ENCODE peak calls at places on chromosome 7, in ten cellular contexts. One of them, this sample, is unnamed.

GRCh38 chr7:21077602-21078001 is 290.9 kb upstream of the SP8 start:
- DNase-seq in stimulated activated CD4-positive, alpha-beta T cell treated with anti-CD3 and anti-CD28 coated beads, Interleukin-4, amount 100 ng/mL, for 1 hour: no peak
- DNase-seq in tibial nerve: no peak
- DNase-seq in AG08396: no peak
- DNase-seq in hypothalamus: no peak
- DNase-seq in mucosa of descending colon: no peak
- DNase-seq in GDM1: no peak
- DNase-seq in stimulated activated CD8-positive, alpha-beta memory T cell treated with anti-CD3 and anti-CD28 coated beads, Interleukin-2, amount 100 ng/mL, for 1 hour: no peak
- DNase-seq in HepG2: no peak
- DNase-seq in neuronal stem cell: no peak
- DNase-seq in this sample: no peak

GRCh38 chr7:103857435-103857834 is 132.0 kb downstream of the RELN start:
- DNase-seq in HepG2: no peak
- DNase-seq in AG08396: no peak
- DNase-seq in hypothalamus: no peak
- DNase-seq in mucosa of descending colon: no peak
- DNase-seq in GDM1: no peak
- DNase-seq in stimulated activated CD4-positive, alpha-beta T cell treated with anti-CD3 and anti-CD28 coated beads, Interleukin-4, amount 100 ng/mL, for 1 hour: no peak
- DNase-seq in stimulated activated CD8-positive, alpha-beta memory T cell treated with anti-CD3 and anti-CD28 coated beads, Interleukin-2, amount 100 ng/mL, for 1 hour: no peak
- DNase-seq in neuronal stem cell: no peak
- DNase-seq in tibial nerve: no peak
- DNase-seq in this sample: no peak

GRCh38 chr7:46610746-46611145 is 689.7 kb upstream of the IGFBP3 start:
- DNase-seq in neuronal stem cell: no peak
- DNase-seq in AG08396: no peak
- DNase-seq in GDM1: no peak
- DNase-seq in hypothalamus: no peak
- DNase-seq in HepG2: no peak
- DNase-seq in mucosa of descending colon: no peak
- DNase-seq in stimulated activated CD8-positive, alpha-beta memory T cell treated with anti-CD3 and anti-CD28 coated beads, Interleukin-2, amount 100 ng/mL, for 1 hour: no peak
- DNase-seq in tibial nerve: no peak
- DNase-seq in stimulated activated CD4-positive, alpha-beta T cell treated with anti-CD3 and anti-CD28 coated beads, Interleukin-4, amount 100 ng/mL, for 1 hour: no peak
- DNase-seq in this sample: no peak

GRCh38 chr7:68936501-68936900 is 661.8 kb upstream of the AUTS2 start:
- DNase-seq in tibial nerve: no peak
- DNase-seq in neuronal stem cell: no peak
- DNase-seq in stimulated activated CD8-positive, alpha-beta memory T cell treated with anti-CD3 and anti-CD28 coated beads, Interleukin-2, amount 100 ng/mL, for 1 hour: no peak
- DNase-seq in GDM1: no peak
- DNase-seq in hypothalamus: no peak
- DNase-seq in HepG2: no peak
- DNase-seq in stimulated activated CD4-positive, alpha-beta T cell treated with anti-CD3 and anti-CD28 coated beads, Interleukin-4, amount 100 ng/mL, for 1 hour: no peak
- DNase-seq in AG08396: no peak
- DNase-seq in mucosa of descending colon: no peak
- DNase-seq in this sample: no peak

GRCh38 chr7:82202107-82202506 is 241.5 kb downstream of the CACNA2D1 start:
- DNase-seq in stimulated activated CD4-positive, alpha-beta T cell treated with anti-CD3 and anti-CD28 coated beads, Interleukin-4, amount 100 ng/mL, for 1 hour: no peak
- DNase-seq in neuronal stem cell: no peak
- DNase-seq in GDM1: no peak
- DNase-seq in stimulated activated CD8-positive, alpha-beta memory T cell treated with anti-CD3 and anti-CD28 coated beads, Interleukin-2, amount 100 ng/mL, for 1 hour: no peak
- DNase-seq in mucosa of descending colon: no peak
- DNase-seq in tibial nerve: no peak
- DNase-seq in AG08396: no peak
- DNase-seq in HepG2: no peak
- DNase-seq in hypothalamus: no peak
- DNase-seq in this sample: no peak

GRCh38 chr7:151114151-151115090 is 28.1 kb downstream of the AGAP3 start:
- DNase-seq in HepG2: no peak
- DNase-seq in tibial nerve: no peak
- DNase-seq in hypothalamus: no peak
- DNase-seq in AG08396: no peak
- DNase-seq in stimulated activated CD4-positive, alpha-beta T cell treated with anti-CD3 and anti-CD28 coated beads, Interleukin-4, amount 100 ng/mL, for 1 hour: no peak
- DNase-seq in stimulated activated CD8-positive, alpha-beta memory T cell treated with anti-CD3 and anti-CD28 coated beads, Interleukin-2, amount 100 ng/mL, for 1 hour: no peak
- DNase-seq in mucosa of descending colon: no peak
- DNase-seq in neuronal stem cell: no peak
- DNase-seq in GDM1: no peak
- DNase-seq in this sample: no peak

GRCh38 chr7:128890306-128891109 is 20.0 kb downstream of the KCP start:
- DNase-seq in hypothalamus: no peak
- DNase-seq in GDM1: no peak
- DNase-seq in stimulated activated CD8-positive, alpha-beta memory T cell treated with anti-CD3 and anti-CD28 coated beads, Interleukin-2, amount 100 ng/mL, for 1 hour: no peak
- DNase-seq in AG08396: no peak
- DNase-seq in neuronal stem cell: no peak
- DNase-seq in tibial nerve: no peak
- DNase-seq in stimulated activated CD4-positive, alpha-beta T cell treated with anti-CD3 and anti-CD28 coated beads, Interleukin-4, amount 100 ng/mL, for 1 hour: no peak
- DNase-seq in mucosa of descending colon: peak
- DNase-seq in HepG2: no peak
- DNase-seq in this sample: no peak

GRCh38 chr7:115198143-115198542 is 276.2 kb downstream of the MDFIC start:
- DNase-seq in mucosa of descending colon: no peak
- DNase-seq in AG08396: no peak
- DNase-seq in HepG2: no peak
- DNase-seq in stimulated activated CD4-positive, alpha-beta T cell treated with anti-CD3 and anti-CD28 coated beads, Interleukin-4, amount 100 ng/mL, for 1 hour: no peak
- DNase-seq in tibial nerve: no peak
- DNase-seq in stimulated activated CD8-positive, alpha-beta memory T cell treated with anti-CD3 and anti-CD28 coated beads, Interleukin-2, amount 100 ng/mL, for 1 hour: no peak
- DNase-seq in hypothalamus: no peak
- DNase-seq in neuronal stem cell: no peak
- DNase-seq in GDM1: no peak
- DNase-seq in this sample: no peak

GRCh38 chr7:5679047-5679740 is 102.3 kb downstream of the RNF216 start:
- DNase-seq in AG08396: no peak
- DNase-seq in stimulated activated CD8-positive, alpha-beta memory T cell treated with anti-CD3 and anti-CD28 coated beads, Interleukin-2, amount 100 ng/mL, for 1 hour: no peak
- DNase-seq in stimulated activated CD4-positive, alpha-beta T cell treated with anti-CD3 and anti-CD28 coated beads, Interleukin-4, amount 100 ng/mL, for 1 hour: no peak
- DNase-seq in hypothalamus: no peak
- DNase-seq in tibial nerve: no peak
- DNase-seq in mucosa of descending colon: no peak
- DNase-seq in neuronal stem cell: peak
- DNase-seq in HepG2: no peak
- DNase-seq in GDM1: no peak
- DNase-seq in this sample: no peak

This sample was measured in KG1.